ENCODE peak calls at places on chromosomes 7 and 10, in four cellular contexts. Z, T, X and E are unnamed samples.

GRCh38 chr10:118760265-118760664 is 5.5 kb upstream of the CACUL1 start:
- DNase-seq in Z (no peak), T (no peak), X (peak), E (no peak)

GRCh38 chr7:77415822-77416620 is at the start of gene GSAP:
- DNase-seq in Z (no peak), T (no peak), X (peak), E (no peak)

GRCh38 chr7:81857385-81857784 is 87.5 kb upstream of the HGF start:
- DNase-seq in Z (no peak), T (no peak), X (no peak), E (no peak)

GRCh38 chr10:58781873-58782488 is 269.3 kb downstream of the BICC1 start:
- DNase-seq in Z (peak), T (no peak), X (no peak), E (no peak)

GRCh38 chr10:119393845-119394244 is 148.7 kb downstream of the RGS10 start:
- DNase-seq in Z (no peak), T (no peak), X (no peak), E (no peak)

GRCh38 chr7:106736508-106737201 is 75.7 kb upstream of the CCDC71L start:
- DNase-seq in Z (peak), T (peak), X (no peak), E (peak)

GRCh38 chr10:43126759-43127424 is 11.4 kb upstream of the CSGALNACT2 start:
- DNase-seq in Z (no peak), T (no peak), X (no peak), E (no peak)

GRCh38 chr10:128367807-128368206 is 241.6 kb upstream of the MKI67 start:
- DNase-seq in Z (no peak), T (no peak), X (no peak), E (no peak)

GRCh38 chr7:121966538-121967332 is 93.8 kb downstream of the PTPRZ1 start:
- DNase-seq in Z (no peak), T (no peak), X (no peak), E (no peak)

GRCh38 chr7:50560865-50561351 is 4.3 kb downstream of the DDC start:
- DNase-seq in Z (no peak), T (no peak), X (no peak), E (no peak)